ENCODE peak calls at places on chromosomes 1 and 21, in four cellular contexts. K is mesendoderm, D is iPS-NIHi11, C is left ventricle myocardium inferior. H is an unnamed sample.

GRCh38 chr1:5223266-5223665 is 568.9 kb downstream of the AJAP1 start:
- DNase-seq in C (no peak), D (no peak), K (peak; percentile 48), H (no peak)

GRCh38 chr1:66752000-66752592 is at the start of gene DYNLT5:
- DNase-seq in K (peak; percentile 80), D (peak; percentile 65), C (peak; percentile 61), H (peak; percentile 88)

GRCh38 chr1:150083907-150084306 is 16.3 kb downstream of the VPS45 start:
- DNase-seq in K (no peak), C (no peak), D (no peak), H (no peak)

GRCh38 chr21:26800455-26801454 is 44.5 kb downstream of the ADAMTS1 start:
- DNase-seq in D (no peak), C (peak; percentile 14), K (no peak), H (no peak)

GRCh38 chr1:172378109-172378755 is 42.3 kb upstream of the C1orf105 start:
- DNase-seq in D (no peak), K (no peak), C (no peak), H (no peak)

GRCh38 chr1:151991663-151992344 is 1.9 kb downstream of the S100A10 start:
- DNase-seq in C (no peak), D (no peak), K (no peak), H (no peak)

GRCh38 chr1:194194724-194195123 is 1008.3 kb upstream of the B3GALT2 start:
- DNase-seq in C (no peak), D (no peak), K (no peak), H (no peak)

GRCh38 chr21:26070121-26070520 is 100.4 kb downstream of the APP start:
- DNase-seq in K (no peak), D (no peak), C (no peak), H (no peak)

GRCh38 chr1:3821004-3821933 is 25.0 kb upstream of the LRRC47 start:
- DNase-seq in C (no peak), D (no peak), K (no peak), H (peak; percentile 55)

GRCh38 chr1:53560572-53561487 is 101.6 kb downstream of the DMRTB1 start:
- DNase-seq in K (no peak), C (no peak), D (no peak), H (peak; percentile 28)

GRCh38 chr21:28099296-28099695 is 893.4 kb downstream of the LTN1 start:
- DNase-seq in K (no peak), C (peak; percentile 53), D (no peak), H (peak; percentile 59)

GRCh38 chr1:24390924-24391782 is 22.4 kb downstream of the STPG1 start:
- DNase-seq in C (peak; percentile 78), K (peak; percentile 79), D (peak; percentile 78), H (peak; percentile 84)

GRCh38 chr1:98932184-98932583 is 72.5 kb downstream of the PLPPR5 start:
- DNase-seq in K (no peak), C (no peak), D (no peak), H (no peak)

GRCh38 chr1:152398812-152399698 is 15.0 kb downstream of the CRNN start:
- DNase-seq in C (no peak), D (peak; percentile 11), K (peak; percentile 2), H (no peak)

GRCh38 chr21:15140321-15141019 is 75.7 kb upstream of the NRIP1 start:
- DNase-seq in C (no peak), K (no peak), D (peak; percentile 21), H (no peak)

GRCh38 chr1:86018311-86018923 is 138.2 kb downstream of the COL24A1 start:
- DNase-seq in C (no peak), D (peak; percentile 42), K (peak; percentile 45), H (no peak)

GRCh38 chr1:103107696-103108524 is at the start of gene COL11A1:
- DNase-seq in D (no peak), C (no peak), K (peak; percentile 55), H (no peak)

GRCh38 chr1:162219461-162219860 is 150.0 kb downstream of the NOS1AP start:
- DNase-seq in K (no peak), D (no peak), C (no peak), H (no peak)

GRCh38 chr21:38460171-38460742 is 38.0 kb downstream of the ERG start:
- DNase-seq in K (no peak), D (no peak), C (no peak), H (peak; percentile 72)

GRCh38 chr1:202692959-202693555 is 17.2 kb downstream of the SYT2 start:
- DNase-seq in C (peak; percentile 50), K (peak; percentile 80), D (peak; percentile 90), H (peak; percentile 83)

GRCh38 chr21:29125199-29125598 is 5.2 kb upstream of the MAP3K7CL start:
- DNase-seq in D (no peak), K (no peak), C (no peak), H (no peak)

GRCh38 chr1:218284377-218284916 is 646 bp upstream of the RRP15 start:
- DNase-seq in C (no peak), D (peak; percentile 21), K (no peak), H (no peak)

GRCh38 chr1:32816676-32817158 is 441 bp downstream of the YARS1 start:
- DNase-seq in K (peak; percentile 60), D (peak; percentile 25), C (no peak), H (no peak)